ENCODE peak calls at places on chromosomes 5 and 9, in four cellular contexts. J is aorta, B is endodermal cell, Y is PC-3. L is an unnamed sample. For H3K4me1, the result is how much of the 10 kb centered on the place peaks cover.

GRCh38 chr9:115004535-115004934 is 74.1 kb upstream of the TNFSF8 start:
- DNase-seq in J (no peak), B (no peak), Y (no peak), L (no peak)

GRCh38 chr5:165722401-165722800 is 2217.0 kb downstream of the MAT2B start:
- DNase-seq in J (no peak), B (no peak), Y (no peak), L (no peak)

GRCh38 chr9:38315085-38315595 is 77.4 kb upstream of the ALDH1B1 start:
- DNase-seq in J (no peak), B (no peak), Y (no peak), L (no peak)

GRCh38 chr9:126756876-126757415 is 47.9 kb upstream of the ZBTB43 start:
- DNase-seq in J (no peak), B (no peak), Y (no peak), L (no peak)

GRCh38 chr9:107807183-107807582 is 317.6 kb upstream of the KLF4 start:
- DNase-seq in J (no peak), B (no peak), Y (peak), L (no peak)

GRCh38 chr5:132687995-132688394 is 14.2 kb downstream of the IL4 start:
- DNase-seq in J (no peak), B (no peak), Y (no peak), L (no peak)

GRCh38 chr5:141753971-141754713 is 72.1 kb upstream of the ARAP3 start:
- DNase-seq in J (no peak), B (peak), Y (peak), L (no peak)

GRCh38 chr5:125233944-125234343 is 487.5 kb upstream of the ZNF608 start:
- DNase-seq in J (no peak), B (no peak), Y (no peak), L (no peak)

GRCh38 chr5:135834639-135835529 is at the start of gene SLC25A48:
- DNase-seq in J (no peak), B (peak), Y (no peak), L (peak)

GRCh38 chr5:116492016-116492623 is 82.5 kb downstream of the SEMA6A start:
- DNase-seq in J (no peak), B (peak), Y (peak), L (no peak)

GRCh38 chr5:111234125-111234524 is 9.9 kb downstream of the CAMK4 start:
- DNase-seq in J (no peak), B (no peak), Y (no peak), L (no peak)

GRCh38 chr5:40447438-40447837 is 232.3 kb upstream of the PTGER4 start:
- DNase-seq in J (no peak), B (no peak), Y (peak), L (no peak)

GRCh38 chr5:151686673-151687378 is at the start of gene SPARC:
- DNase-seq in J (peak), B (peak), Y (no peak), L (peak)

GRCh38 chr5:82222597-82223574 is 55.3 kb downstream of the RPS23 start:
- DNase-seq in J (no peak), B (no peak), Y (no peak), L (no peak)

GRCh38 chr5:138305797-138306196 is 25.8 kb downstream of the CDC25C start:
- DNase-seq in J (no peak), B (no peak), Y (no peak), L (peak)

GRCh38 chr5:72917371-72917776 is 38.5 kb upstream of the FCHO2 start:
- DNase-seq in J (no peak), B (no peak), Y (no peak), L (no peak)

GRCh38 chr5:64331597-64332277 is 166.1 kb downstream of the RNF180 start:
- DNase-seq in J (peak), B (no peak), Y (no peak), L (peak)

GRCh38 chr5:177116631-177117373 is 16.8 kb upstream of the NSD1 start:
- DNase-seq in J (peak), B (peak), Y (no peak), L (peak)

GRCh38 chr5:66742896-66743247 is 146.7 kb downstream of the MAST4 start:
- DNase-seq in J (no peak), B (no peak), Y (no peak), L (no peak)

GRCh38 chr5:66742083-66742895 is 146.1 kb downstream of the MAST4 start:
- DNase-seq in J (no peak), B (peak), Y (no peak), L (peak)

GRCh38 chr5:66743344-66743743 is 147.2 kb downstream of the MAST4 start:
- DNase-seq in J (no peak), B (no peak), Y (no peak), L (no peak)

GRCh38 chr5:66745297-66745696 is 149.1 kb downstream of the MAST4 start:
- DNase-seq in J (no peak), B (no peak), Y (no peak), L (no peak)

GRCh38 chr5:66744040-66744439 is 147.8 kb downstream of the MAST4 start:
- DNase-seq in J (peak), B (no peak), Y (no peak), L (peak)
- H3K27ac ChIP-seq in J (no peak), B (no peak), Y (no peak), L (peak)

GRCh38 chr9:128027705-128028104 is 39.4 kb downstream of the NAIF1 start:
- DNase-seq in J (no peak), B (no peak), Y (no peak), L (no peak)
- H3K4me1 ChIP-seq in J (under half), B (under half), Y (under half), L (under half)

DNA sequence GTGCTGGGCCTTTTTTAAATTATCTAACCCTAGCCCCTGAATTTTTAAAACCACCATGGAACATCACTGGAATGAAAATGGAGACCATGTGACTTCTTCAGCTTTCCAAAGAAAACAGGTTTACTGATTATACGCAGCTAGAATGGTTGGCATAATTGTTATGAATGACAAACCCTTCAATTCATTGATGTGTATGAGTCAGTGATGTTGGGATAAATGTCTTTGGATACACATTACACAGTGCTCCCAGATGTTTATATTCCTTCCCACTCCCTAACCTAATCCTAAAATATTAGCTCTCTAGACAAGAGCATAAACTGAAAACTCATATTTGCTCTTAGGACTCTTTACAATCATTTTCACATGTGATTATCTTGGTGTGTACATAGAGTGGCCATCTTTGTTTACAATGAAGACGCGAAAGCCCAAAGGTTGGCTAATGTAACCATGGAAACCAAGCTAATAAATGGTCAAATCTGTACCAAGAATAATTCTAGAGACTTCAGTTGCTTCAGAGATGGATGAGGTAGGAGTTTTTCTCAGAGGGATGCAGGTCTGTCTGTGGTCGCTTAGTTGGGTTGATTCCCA is 131.2 kb upstream of the HMHB1 start:
- DNase-seq in J (no peak), B (no peak), Y (peak), L (no peak)
- H3K27ac ChIP-seq in J (no peak), B (no peak), Y (peak), L (no peak)

GRCh38 chr5:14595877-14596276 is 14.3 kb downstream of the OTULINL start:
- DNase-seq in J (no peak), B (no peak), Y (no peak), L (no peak)

GRCh38 chr5:14597080-14597479 is 15.5 kb downstream of the OTULINL start:
- DNase-seq in J (no peak), B (no peak), Y (no peak), L (no peak)

GRCh38 chr5:14593326-14594036 is 11.9 kb downstream of the OTULINL start:
- DNase-seq in J (no peak), B (no peak), Y (no peak), L (no peak)

GRCh38 chr5:14595189-14595588 is 13.6 kb downstream of the OTULINL start:
- DNase-seq in J (no peak), B (no peak), Y (no peak), L (no peak)

DNA sequence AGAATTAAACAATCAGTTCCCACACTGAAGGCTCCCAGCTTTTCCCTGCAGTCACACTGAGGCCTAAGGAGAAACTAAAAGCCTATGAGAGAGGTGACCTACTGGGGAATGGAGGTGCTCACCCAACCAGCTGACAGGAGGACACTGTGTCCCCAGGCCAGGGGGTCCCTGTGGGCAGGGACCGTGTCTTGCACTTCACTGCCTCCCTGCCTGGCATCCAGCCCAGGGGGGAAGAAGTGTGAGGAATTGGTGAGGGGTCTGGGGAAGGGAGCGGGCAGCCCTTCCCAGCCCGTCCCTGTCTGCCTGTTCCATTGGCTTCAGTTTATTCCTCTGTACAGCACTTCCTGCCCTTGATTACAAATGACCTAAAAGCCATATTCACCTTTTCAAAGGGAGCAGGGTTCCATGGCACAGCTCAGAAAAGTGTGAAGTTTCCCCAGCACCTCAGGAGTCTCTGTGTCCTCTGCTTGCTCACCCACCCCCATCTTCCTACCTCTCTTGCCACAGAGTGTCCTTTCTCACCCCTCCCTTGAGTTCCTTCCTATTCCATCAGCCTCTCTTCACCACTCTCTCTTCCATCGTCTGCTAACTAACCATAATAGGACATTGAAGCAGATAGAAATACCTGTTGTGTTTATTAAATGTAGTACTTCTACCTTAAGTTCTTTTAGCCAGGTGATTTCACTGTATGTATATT is 12.9 kb downstream of the OTULINL start:
- DNase-seq in J (no peak), B (no peak), Y (no peak), L (no peak)
- H3K4me1 ChIP-seq in J (under half), B (under half), Y (under half), L (under half)

DNA sequence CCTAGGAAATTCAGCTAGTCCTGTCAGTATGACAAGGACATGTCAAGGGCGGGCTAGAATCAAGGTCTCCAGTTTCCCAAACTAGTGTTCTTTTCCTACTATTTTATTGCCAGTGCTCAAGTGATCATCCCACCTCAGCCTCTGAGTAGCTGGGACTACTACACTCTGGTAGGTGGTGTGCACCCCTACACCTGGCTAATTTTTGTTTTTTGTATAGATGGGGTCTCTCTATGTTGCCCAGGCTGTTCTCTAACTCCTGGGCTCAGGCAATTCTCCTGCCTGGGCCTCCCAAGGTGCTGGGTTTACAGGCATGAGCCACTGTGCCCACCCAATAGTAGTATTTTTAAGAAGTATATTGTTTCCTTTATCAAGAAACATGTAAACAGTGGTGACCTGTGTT is 54.0 kb downstream of the C9orf85 start:
- DNase-seq in J (no peak), B (no peak), Y (no peak), L (no peak)
- H3K27ac ChIP-seq in J (no peak), B (no peak), Y (no peak), L (no peak)

DNA sequence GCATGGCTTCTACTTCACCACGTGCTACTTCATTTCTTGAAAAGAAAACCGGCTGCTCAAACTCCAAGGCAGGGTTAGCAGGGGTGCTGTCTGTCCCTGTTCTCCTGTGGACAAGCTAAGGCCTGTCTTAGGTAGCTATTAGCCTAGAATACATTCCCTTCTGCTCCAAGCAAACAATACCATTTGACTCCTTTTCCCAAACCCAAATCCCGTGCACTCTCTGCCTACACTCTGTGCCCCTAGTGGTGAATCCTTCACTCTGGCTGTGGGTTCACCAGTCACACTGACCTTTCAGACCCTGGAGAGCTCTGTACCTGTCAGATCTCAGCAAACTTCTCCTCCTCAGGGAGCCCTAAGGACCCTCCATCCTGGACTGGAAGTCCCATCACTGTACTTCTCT is 211.6 kb downstream of the SLIT3 start:
- DNase-seq in J (no peak), B (peak), Y (no peak), L (no peak)
- H3K4me1 ChIP-seq in J (under half), B (under half), Y (under half), L (under half)

L was measured in left ventricle myocardium inferior.